ENCODE peak calls at places on chromosome 16, in five cellular contexts. One of them, this sample, is unnamed.
A peak's percentile ranks its signal among the peaks of the same experiment; 100 is the strongest.

GRCh38 chr16:87661561-87661960 is 59.3 kb downstream of the JPH3 start:
- DNase-seq in activated T-helper 1 cell treated with Interleukin-2 at 50 U/mL for 16 hours: no peak
- DNase-seq in neural crest cell: peak; percentile 59
- DNase-seq in AG09309: no peak
- DNase-seq in right cardiac atrium: peak; percentile 76
- DNase-seq in this sample: peak; percentile 6

GRCh38 chr16:58509256-58510096 is 5.8 kb upstream of the SETD6 start:
- DNase-seq in neural crest cell: no peak
- DNase-seq in AG09309: no peak
- DNase-seq in activated T-helper 1 cell treated with Interleukin-2 at 50 U/mL for 16 hours: no peak
- DNase-seq in right cardiac atrium: peak; percentile 40
- DNase-seq in this sample: no peak

GRCh38 chr16:11181889-11182279 is 74.1 kb downstream of the SOCS1 start:
- DNase-seq in neural crest cell: no peak
- DNase-seq in AG09309: no peak
- DNase-seq in activated T-helper 1 cell treated with Interleukin-2 at 50 U/mL for 16 hours: no peak
- DNase-seq in right cardiac atrium: no peak
- DNase-seq in this sample: no peak

GRCh38 chr16:88435437-88436355 is 17.4 kb upstream of the ZFPM1 start:
- DNase-seq in right cardiac atrium: no peak
- DNase-seq in activated T-helper 1 cell treated with Interleukin-2 at 50 U/mL for 16 hours: no peak
- DNase-seq in neural crest cell: no peak
- DNase-seq in AG09309: no peak
- DNase-seq in this sample: no peak

GRCh38 chr16:88290850-88291830 is 91.6 kb upstream of the ZNF469 start:
- DNase-seq in AG09309: no peak
- DNase-seq in neural crest cell: no peak
- DNase-seq in right cardiac atrium: no peak
- DNase-seq in activated T-helper 1 cell treated with Interleukin-2 at 50 U/mL for 16 hours: no peak
- DNase-seq in this sample: no peak

GRCh38 chr16:27802664-27803450 is 252.9 kb downstream of the KATNIP start:
- DNase-seq in AG09309: no peak
- DNase-seq in neural crest cell: no peak
- DNase-seq in right cardiac atrium: no peak
- DNase-seq in activated T-helper 1 cell treated with Interleukin-2 at 50 U/mL for 16 hours: no peak
- DNase-seq in this sample: no peak

GRCh38 chr16:27096375-27096774 is 29.6 kb downstream of the C16orf82 start:
- DNase-seq in activated T-helper 1 cell treated with Interleukin-2 at 50 U/mL for 16 hours: no peak
- DNase-seq in AG09309: no peak
- DNase-seq in right cardiac atrium: no peak
- DNase-seq in neural crest cell: no peak
- DNase-seq in this sample: no peak

GRCh38 chr16:61926766-61927165 is 109.5 kb downstream of the CDH8 start:
- DNase-seq in activated T-helper 1 cell treated with Interleukin-2 at 50 U/mL for 16 hours: no peak
- DNase-seq in AG09309: no peak
- DNase-seq in right cardiac atrium: no peak
- DNase-seq in neural crest cell: no peak
- DNase-seq in this sample: no peak

GRCh38 chr16:47463771-47464624 is 2.9 kb downstream of the PHKB start:
- DNase-seq in right cardiac atrium: no peak
- DNase-seq in AG09309: no peak
- DNase-seq in activated T-helper 1 cell treated with Interleukin-2 at 50 U/mL for 16 hours: no peak
- DNase-seq in neural crest cell: no peak
- DNase-seq in this sample: no peak

GRCh38 chr16:70697601-70698170 is 11.8 kb upstream of the MTSS2 start:
- DNase-seq in neural crest cell: no peak
- DNase-seq in activated T-helper 1 cell treated with Interleukin-2 at 50 U/mL for 16 hours: no peak
- DNase-seq in AG09309: no peak
- DNase-seq in right cardiac atrium: no peak
- DNase-seq in this sample: no peak

GRCh38 chr16:25048146-25048618 is 33.0 kb upstream of the ARHGAP17 start:
- DNase-seq in right cardiac atrium: no peak
- DNase-seq in activated T-helper 1 cell treated with Interleukin-2 at 50 U/mL for 16 hours: no peak
- DNase-seq in AG09309: no peak
- DNase-seq in neural crest cell: no peak
- DNase-seq in this sample: no peak

GRCh38 chr16:85563515-85564276 is 49.4 kb upstream of the GSE1 start:
- DNase-seq in neural crest cell: no peak
- DNase-seq in right cardiac atrium: peak; percentile 94
- DNase-seq in activated T-helper 1 cell treated with Interleukin-2 at 50 U/mL for 16 hours: no peak
- DNase-seq in AG09309: no peak
- DNase-seq in this sample: no peak

GRCh38 chr16:2483160-2483559 is 8.2 kb downstream of the TBC1D24 start:
- DNase-seq in neural crest cell: no peak
- DNase-seq in right cardiac atrium: peak; percentile 68
- DNase-seq in activated T-helper 1 cell treated with Interleukin-2 at 50 U/mL for 16 hours: no peak
- DNase-seq in AG09309: no peak
- DNase-seq in this sample: no peak

GRCh38 chr16:70691223-70692129 is 5.6 kb upstream of the MTSS2 start:
- DNase-seq in right cardiac atrium: peak; percentile 93
- DNase-seq in AG09309: peak; percentile 98
- DNase-seq in neural crest cell: peak; percentile 51
- DNase-seq in activated T-helper 1 cell treated with Interleukin-2 at 50 U/mL for 16 hours: no peak
- DNase-seq in this sample: no peak

GRCh38 chr16:85353839-85354622 is 241.8 kb upstream of the CIBAR2 start:
- DNase-seq in activated T-helper 1 cell treated with Interleukin-2 at 50 U/mL for 16 hours: no peak
- DNase-seq in AG09309: no peak
- DNase-seq in right cardiac atrium: peak; percentile 12
- DNase-seq in neural crest cell: no peak
- DNase-seq in this sample: no peak

GRCh38 chr16:81548901-81549546 is 104.4 kb downstream of the CMIP start:
- DNase-seq in AG09309: no peak
- DNase-seq in right cardiac atrium: no peak
- DNase-seq in activated T-helper 1 cell treated with Interleukin-2 at 50 U/mL for 16 hours: no peak
- DNase-seq in neural crest cell: no peak
- DNase-seq in this sample: no peak

GRCh38 chr16:47571711-47572110 is 110.6 kb downstream of the PHKB start:
- DNase-seq in neural crest cell: no peak
- DNase-seq in AG09309: no peak
- DNase-seq in activated T-helper 1 cell treated with Interleukin-2 at 50 U/mL for 16 hours: no peak
- DNase-seq in right cardiac atrium: no peak
- DNase-seq in this sample: no peak

GRCh38 chr16:10883004-10883403 is 6.0 kb downstream of the CIITA start:
- DNase-seq in AG09309: no peak
- DNase-seq in activated T-helper 1 cell treated with Interleukin-2 at 50 U/mL for 16 hours: no peak
- DNase-seq in neural crest cell: no peak
- DNase-seq in right cardiac atrium: no peak
- DNase-seq in this sample: no peak

GRCh38 chr16:66930189-66930588 is 4.0 kb downstream of the CIAO2B start:
- DNase-seq in activated T-helper 1 cell treated with Interleukin-2 at 50 U/mL for 16 hours: no peak
- DNase-seq in right cardiac atrium: no peak
- DNase-seq in AG09309: no peak
- DNase-seq in neural crest cell: no peak
- DNase-seq in this sample: no peak

GRCh38 chr16:49698931-49699715 is 156.8 kb downstream of the ZNF423 start:
- DNase-seq in AG09309: no peak
- DNase-seq in right cardiac atrium: peak; percentile 93
- DNase-seq in neural crest cell: no peak
- DNase-seq in activated T-helper 1 cell treated with Interleukin-2 at 50 U/mL for 16 hours: no peak
- DNase-seq in this sample: no peak

GRCh38 chr16:8667492-8667891 is 6.9 kb upstream of the ABAT start:
- DNase-seq in activated T-helper 1 cell treated with Interleukin-2 at 50 U/mL for 16 hours: no peak
- DNase-seq in neural crest cell: no peak
- DNase-seq in AG09309: no peak
- DNase-seq in right cardiac atrium: no peak
- DNase-seq in this sample: no peak

GRCh38 chr16:69567031-69567680 is 1.4 kb downstream of the NFAT5 start:
- DNase-seq in AG09309: no peak
- DNase-seq in right cardiac atrium: no peak
- DNase-seq in activated T-helper 1 cell treated with Interleukin-2 at 50 U/mL for 16 hours: no peak
- DNase-seq in neural crest cell: no peak
- DNase-seq in this sample: no peak